ENCODE peak calls at places on chromosomes 11 and 22, in seven cellular contexts. K, Z, V, Q, M, X and R are unnamed samples.

GRCh38 chr11:58199271-58199670 is 4.7 kb downstream of the OR1S2 start:
- DNase-seq in V (peak; percentile 2), M (no peak), Z (no peak), K (no peak), X (no peak), Q (no peak), R (no peak)

GRCh38 chr11:124746621-124747243 is 5.3 kb downstream of the VSIG2 start:
- DNase-seq in X (peak; percentile 94), Q (peak; percentile 72), K (peak; percentile 82), M (peak; percentile 90), Z (peak; percentile 77), V (peak; percentile 95), R (peak; percentile 94)

GRCh38 chr11:62069374-62069773 is 54.4 kb upstream of the INCENP start:
- DNase-seq in Q (no peak), X (no peak), M (no peak), V (no peak), K (no peak), Z (no peak), R (no peak)

GRCh38 chr11:67449116-67449844 is 3.2 kb downstream of the GPR152 start:
- DNase-seq in Q (no peak), X (no peak), K (no peak), Z (no peak), M (no peak), V (peak; percentile 95), R (no peak)

GRCh38 chr11:120128392-120129172 is 9.3 kb downstream of the TRIM29 start:
- DNase-seq in M (peak; percentile 63), V (no peak), Q (peak; percentile 77), X (peak; percentile 91), K (no peak), Z (no peak), R (no peak)

GRCh38 chr11:114343020-114343419 is 46.8 kb downstream of the NNMT start:
- DNase-seq in K (no peak), Z (no peak), V (no peak), M (no peak), X (no peak), Q (no peak), R (no peak)

GRCh38 chr22:41181349-41182241 is 23.5 kb upstream of the L3MBTL2 start:
- DNase-seq in V (peak; percentile 49), K (no peak), M (peak; percentile 88), Q (peak; percentile 68), Z (no peak), X (peak; percentile 37), R (no peak)

GRCh38 chr11:64378335-64378884 is 19.4 kb downstream of the RPS6KA4 start:
- DNase-seq in K (no peak), M (no peak), Q (no peak), Z (no peak), X (no peak), V (peak; percentile 34), R (no peak)

GRCh38 chr11:110447897-110448522 is 18.3 kb downstream of the FDX1 start:
- DNase-seq in K (no peak), V (peak; percentile 64), X (no peak), Q (no peak), Z (no peak), M (no peak), R (no peak)